ENCODE peak calls at places on chromosomes 12 and 14, in five cellular contexts. V is keratinocyte, Z is NT2/D1, N is pancreas, E is adrenal gland. I is an unnamed sample.

GRCh38 chr12:4446335-4446734 is 720 bp upstream of the FGF6 start:
- DNase-seq in E (no peak), Z (no peak), N (no peak), V (no peak), I (no peak)

GRCh38 chr12:25556136-25556535 is 3.1 kb upstream of the LMNTD1 start:
- DNase-seq in Z (no peak), E (no peak), N (no peak), V (no peak), I (no peak)

GRCh38 chr12:104090685-104091084 is 26.4 kb downstream of the HCFC2 start:
- DNase-seq in V (no peak), E (no peak), N (no peak), Z (no peak), I (no peak)

GRCh38 chr12:131279281-131279921 is 325.7 kb downstream of the ADGRD1 start:
- DNase-seq in Z (no peak), V (no peak), E (peak; percentile 6), N (peak; percentile 8), I (no peak)

GRCh38 chr14:104112113-104112505 is 26.3 kb upstream of the KIF26A start:
- DNase-seq in V (no peak), N (no peak), Z (no peak), E (no peak), I (no peak)

GRCh38 chr14:77562681-77563080 is 53.8 kb downstream of the SPTLC2 start:
- DNase-seq in N (no peak), E (no peak), Z (no peak), V (no peak), I (no peak)

GRCh38 chr14:21092147-21093011 is 6.1 kb downstream of the ZNF219 start:
- DNase-seq in N (peak; percentile 75), E (peak; percentile 92), Z (no peak), V (no peak), I (peak; percentile 87)

GRCh38 chr12:68932701-68933563 is at the start of gene CPM:
- DNase-seq in E (peak; percentile 63), Z (no peak), N (peak; percentile 81), V (no peak), I (peak; percentile 56)

GRCh38 chr12:50799908-50800307 is 36.0 kb downstream of the ATF1 start:
- DNase-seq in V (no peak), E (no peak), N (no peak), Z (no peak), I (no peak)

GRCh38 chr12:111756681-111757080 is 10.1 kb upstream of the ALDH2 start:
- DNase-seq in Z (no peak), V (no peak), E (no peak), N (no peak), I (no peak)

GRCh38 chr14:77407158-77407557 is 16.2 kb downstream of the NOXRED1 start:
- DNase-seq in Z (no peak), E (no peak), V (no peak), N (no peak), I (no peak)

GRCh38 chr12:88516811-88517210 is 63.5 kb downstream of the KITLG start:
- DNase-seq in V (no peak), N (no peak), Z (no peak), E (no peak), I (no peak)

GRCh38 chr12:11497438-11497837 is 102.1 kb upstream of the PRB2 start:
- DNase-seq in V (no peak), E (no peak), Z (no peak), N (no peak), I (no peak)

GRCh38 chr14:101226603-101227425 is 323.3 kb upstream of the RTL1 start:
- DNase-seq in E (peak; percentile 38), V (no peak), Z (no peak), N (no peak), I (no peak)

GRCh38 chr12:130375888-130376287 is 38.2 kb downstream of the PIWIL1 start:
- DNase-seq in N (no peak), E (no peak), V (no peak), Z (no peak), I (no peak)

GRCh38 chr14:100140452-100141132 is 18.9 kb downstream of the DEGS2 start:
- DNase-seq in Z (peak; percentile 66), N (no peak), E (no peak), V (no peak), I (no peak)

GRCh38 chr12:61356485-61356884 is 903.7 kb upstream of the USP15 start:
- DNase-seq in V (no peak), Z (no peak), N (no peak), E (no peak), I (no peak)

DNA sequence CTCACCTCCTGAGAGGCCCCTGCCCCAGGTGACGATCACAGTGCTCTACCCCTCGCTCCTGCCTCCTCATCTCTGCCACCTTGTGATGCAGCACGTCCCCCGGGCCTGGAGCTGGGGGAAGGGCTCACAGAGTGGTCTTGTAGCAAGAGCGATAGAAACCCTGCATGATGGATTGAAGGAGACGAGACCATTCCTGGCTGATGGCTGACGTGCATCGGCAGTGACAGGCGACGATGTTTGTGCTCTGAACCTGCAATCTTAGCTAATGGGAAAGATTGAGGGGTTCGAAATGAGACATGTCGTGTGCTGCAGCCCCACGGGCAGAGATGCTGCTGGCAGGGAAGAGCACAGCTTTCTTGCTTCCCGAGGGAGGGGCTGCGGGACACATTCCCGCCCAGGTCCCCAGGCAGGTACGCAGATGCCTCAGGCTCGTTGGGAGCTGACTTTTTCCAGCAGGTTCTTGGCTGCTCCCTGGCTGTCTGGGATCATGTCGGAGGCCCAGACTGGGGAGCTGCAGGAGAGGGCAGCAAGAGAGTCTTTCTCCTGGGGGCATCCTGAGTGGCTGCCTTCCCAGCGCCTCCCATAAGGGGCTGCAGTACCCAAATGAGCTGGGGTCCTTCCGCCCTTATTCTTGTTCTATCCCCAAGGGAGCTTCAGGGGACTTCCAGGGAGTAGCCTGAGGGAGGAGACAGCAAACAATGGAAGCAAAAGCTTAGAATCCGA is 38.7 kb upstream of the GPATCH2L start:
- DNase-seq in Z (no peak), N (no peak), E (no peak), V (no peak), I (no peak)
- H3K4me3 ChIP-seq in Z (no peak overlapping the region), N (no peak overlapping the region), E (no peak overlapping the region), V (no peak overlapping the region), I (no peak overlapping the region)

DNA sequence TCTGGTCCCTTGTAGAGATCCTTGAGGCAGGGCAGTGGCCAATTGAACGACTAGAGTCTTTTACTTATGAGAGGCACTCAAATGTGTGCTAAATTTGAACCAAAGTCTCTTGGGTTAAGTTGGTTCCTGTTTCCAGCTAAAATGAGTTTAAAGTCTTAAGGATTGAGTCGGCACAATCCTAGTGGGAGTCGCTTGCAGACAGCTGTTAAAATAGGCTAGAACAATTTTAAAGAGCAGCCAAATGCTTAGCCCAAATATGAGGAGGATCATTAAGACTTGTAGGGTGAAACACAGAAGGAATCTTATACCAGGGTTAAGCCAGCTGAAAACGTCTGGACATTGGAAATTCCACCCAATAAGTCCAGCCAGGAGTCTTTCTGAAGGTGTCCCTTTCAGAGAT is 216.1 kb downstream of the NUBPL start:
- DNase-seq in V (no peak), Z (no peak), E (no peak), N (no peak), I (no peak)
- H3K9me3 ChIP-seq in V (no peaks in the 10 kb centered on the region), Z (peaks cover 25% of the 10 kb centered on the region), E (peaks cover 8% of the 10 kb centered on the region), N (no peaks in the 10 kb centered on the region), I (no peaks in the 10 kb centered on the region)

GRCh38 chr14:105389534-105389933 is 8.8 kb upstream of the TEX22 start:
- DNase-seq in V (no peak), N (peak; percentile 20), E (no peak), Z (no peak), I (no peak)
- H3K4me3 ChIP-seq in V (no peak overlapping the region), N (no peak overlapping the region), E (no peak overlapping the region), Z (no peak overlapping the region), I (no peak overlapping the region)

DNA sequence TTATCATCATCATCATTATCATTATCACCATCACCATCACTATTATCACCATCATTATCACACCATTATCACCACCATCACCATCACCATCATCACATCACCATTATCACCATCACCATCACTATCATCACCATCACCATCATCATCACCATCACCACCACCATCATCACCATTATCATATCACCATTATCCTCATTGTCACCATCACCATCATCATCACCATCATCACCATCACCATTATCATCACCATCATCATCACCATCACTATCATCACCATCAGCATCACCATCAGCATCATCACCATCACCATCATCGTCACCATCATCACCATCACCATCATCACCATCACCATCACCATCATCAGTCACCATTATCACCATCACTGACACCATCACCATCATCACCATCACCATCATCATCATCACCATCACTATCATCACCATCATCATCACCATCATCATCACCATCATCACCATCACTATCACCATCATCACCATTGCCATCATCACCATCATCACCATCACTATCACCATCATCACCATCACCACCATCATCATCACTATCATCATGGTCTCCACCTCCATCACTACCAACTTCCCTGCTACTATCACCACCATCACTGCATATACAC is 20.2 kb upstream of the GALNT9 start:
- DNase-seq in V (no peak), E (no peak), N (no peak), Z (no peak), I (no peak)
- H3K9me3 ChIP-seq in V (peaks cover 9% of the 10 kb centered on the region), E (no peaks in the 10 kb centered on the region), N (no peaks in the 10 kb centered on the region), Z (no peaks in the 10 kb centered on the region), I (no peaks in the 10 kb centered on the region)

GRCh38 chr12:53737951-53738833 is 10.9 kb upstream of the CALCOCO1 start:
- DNase-seq in E (no peak), V (no peak), N (no peak), Z (no peak), I (peak; percentile 34)

GRCh38 chr12:53740130-53740491 is 11.7 kb downstream of the CISTR start:
- DNase-seq in V (no peak), E (no peak), Z (no peak), N (no peak), I (no peak)

GRCh38 chr12:53738834-53739284 is 11.6 kb upstream of the CALCOCO1 start:
- DNase-seq in N (no peak), E (no peak), Z (no peak), V (no peak), I (peak; percentile 35)

GRCh38 chr12:53737494-53737808 is 10.2 kb upstream of the CALCOCO1 start:
- DNase-seq in N (no peak), V (no peak), Z (no peak), E (no peak), I (no peak)

GRCh38 chr12:53739285-53740129 is 12.3 kb upstream of the CALCOCO1 start:
- DNase-seq in V (no peak), N (no peak), Z (no peak), E (no peak), I (no peak)
- H3K4me3 ChIP-seq in V (no peak overlapping the region), N (peak overlapping the region; percentile 10), Z (peak overlapping the region; percentile 18), E (no peak overlapping the region), I (peak overlapping the region; percentile 59)

DNA sequence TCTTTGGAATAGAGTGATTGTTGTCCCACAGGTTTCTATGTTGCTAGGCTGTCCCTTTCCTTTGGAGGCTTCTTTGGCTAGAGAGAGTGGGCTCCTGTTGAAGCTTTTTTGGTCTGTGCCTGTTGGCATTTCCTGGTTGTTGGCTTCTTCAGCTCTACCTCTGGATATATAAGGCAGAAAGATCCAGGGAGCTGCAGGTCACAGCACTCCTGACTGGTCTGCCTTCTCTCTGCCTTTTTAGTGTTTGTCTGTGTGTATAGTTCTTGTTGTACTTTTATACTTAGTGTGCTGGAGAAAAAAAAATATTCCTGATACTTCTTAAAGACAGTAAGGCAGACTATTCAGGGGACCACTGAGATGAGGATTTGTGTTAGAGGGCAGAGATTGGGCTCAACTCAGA is 202.7 kb downstream of the FBXL14 start:
- DNase-seq in V (no peak), N (no peak), Z (peak; percentile 71), E (no peak), I (no peak)
- H3K9me3 ChIP-seq in V (peaks cover 11% of the 10 kb centered on the region), N (no peaks in the 10 kb centered on the region), Z (peaks cover 91% of the 10 kb centered on the region), E (peaks cover 7% of the 10 kb centered on the region), I (no peaks in the 10 kb centered on the region)

GRCh38 chr14:26596722-26597030 is 1.2 kb downstream of the NOVA1 start:
- DNase-seq in E (peak; percentile 21), Z (no peak), V (no peak), N (no peak), I (no peak)
- H3K4me3 ChIP-seq in E (no peak overlapping the region), Z (peak overlapping the region; percentile 60), V (no peak overlapping the region), N (peak overlapping the region; percentile 57), I (no peak overlapping the region)